ENCODE peak calls at places on chromosomes 11 and 22, in seven cellular contexts. G is PC-3; W is PC-9; P is CD8-positive, alpha-beta memory T cell; O is trophoblast cell; A is GM23248; V is fibroblast of lung. X is an unnamed sample.

GRCh38 chr22:24402460-24403192 is 24.8 kb upstream of the ADORA2A start:
- DNase-seq in W (peak; percentile 69), P (no peak), G (peak; percentile 94), A (peak; percentile 92), V (peak; percentile 86), O (peak; percentile 57), X (no peak)

GRCh38 chr11:85848556-85848955 is 6.6 kb upstream of the CCDC83 start:
- DNase-seq in A (no peak), P (no peak), W (no peak), O (peak; percentile 88), V (no peak), G (peak; percentile 54), X (no peak)

GRCh38 chr11:35247428-35247827 is 108.5 kb downstream of the CD44 start:
- DNase-seq in A (no peak), P (peak; percentile 91), W (no peak), G (no peak), V (no peak), O (no peak), X (no peak)

GRCh38 chr11:124746621-124747243 is 5.3 kb downstream of the VSIG2 start:
- DNase-seq in G (peak; percentile 79), V (peak; percentile 76), A (peak; percentile 84), P (peak; percentile 84), O (peak; percentile 93), W (peak; percentile 84), X (no peak)

GRCh38 chr11:125429807-125430678 is 66.0 kb downstream of the FEZ1 start:
- DNase-seq in A (no peak), W (no peak), P (no peak), V (no peak), G (no peak), O (peak; percentile 29), X (no peak)

GRCh38 chr11:10441021-10441523 is 14.0 kb upstream of the AMPD3 start:
- DNase-seq in O (no peak), W (no peak), V (no peak), G (no peak), A (peak; percentile 20), P (no peak), X (no peak)

GRCh38 chr11:18705651-18706281 is 7.2 kb downstream of the TMEM86A start:
- DNase-seq in W (no peak), V (no peak), O (no peak), A (peak; percentile 18), G (no peak), P (no peak), X (no peak)

GRCh38 chr11:120293038-120293800 is 31.9 kb upstream of the TLCD5 start:
- DNase-seq in W (no peak), A (no peak), O (peak; percentile 52), V (no peak), G (no peak), P (no peak), X (no peak)

GRCh38 chr22:44535362-44536095 is 37.5 kb upstream of the RTL6 start:
- DNase-seq in P (no peak), V (no peak), G (no peak), O (no peak), W (no peak), A (no peak), X (no peak)

GRCh38 chr11:71112990-71113389 is 139.4 kb downstream of the SHANK2 start:
- DNase-seq in P (no peak), A (no peak), O (no peak), G (no peak), W (no peak), V (no peak), X (no peak)

GRCh38 chr11:77966338-77966737 is 28.1 kb downstream of the INTS4 start:
- DNase-seq in W (no peak), V (no peak), P (no peak), O (no peak), A (no peak), G (no peak), X (no peak)

GRCh38 chr22:44542561-44543222 is 44.7 kb upstream of the RTL6 start:
- DNase-seq in G (no peak), W (no peak), O (no peak), V (no peak), P (no peak), A (no peak), X (no peak)

GRCh38 chr11:57476223-57476882 is 16.0 kb downstream of the RTN4RL2 start:
- DNase-seq in P (no peak), A (no peak), W (peak; percentile 59), O (peak; percentile 25), V (no peak), G (peak; percentile 43), X (no peak)

GRCh38 chr11:66495401-66495844 is 15.0 kb upstream of the BBS1 start:
- DNase-seq in V (no peak), A (no peak), P (peak; percentile 42), W (no peak), O (peak; percentile 13), G (peak; percentile 21), X (no peak)

GRCh38 chr11:78564037-78564888 is 10.4 kb downstream of the NARS2 start:
- DNase-seq in V (peak; percentile 82), P (no peak), O (peak; percentile 91), A (peak; percentile 73), G (peak; percentile 91), W (peak; percentile 38), X (no peak)

GRCh38 chr11:69003866-69004311 is 9.2 kb downstream of the MRGPRF start:
- DNase-seq in V (no peak), A (no peak), P (no peak), O (no peak), W (no peak), G (no peak), X (no peak)

GRCh38 chr11:118622376-118623290 is 15.2 kb downstream of the PHLDB1 start:
- DNase-seq in O (peak; percentile 37), G (peak; percentile 94), W (peak; percentile 88), V (peak; percentile 63), A (peak; percentile 96), P (no peak), X (no peak)

GRCh38 chr11:92211576-92212167 is 12.9 kb upstream of the FAT3 start:
- DNase-seq in W (peak; percentile 18), V (peak; percentile 39), O (peak; percentile 29), G (peak; percentile 45), P (no peak), A (peak; percentile 59), X (no peak)

GRCh38 chr11:104343578-104343977 is 179.6 kb upstream of the PDGFD start:
- DNase-seq in V (peak; percentile 10), P (no peak), W (no peak), G (peak; percentile 63), O (peak; percentile 39), A (peak; percentile 24), X (no peak)

GRCh38 chr11:115425243-115425642 is 79.0 kb downstream of the CADM1 start:
- DNase-seq in G (no peak), V (no peak), A (no peak), O (no peak), P (no peak), W (no peak), X (no peak)

GRCh38 chr22:46140989-46141928 is 9.1 kb upstream of the PPARA start:
- DNase-seq in A (no peak), P (no peak), G (no peak), W (no peak), V (no peak), O (no peak), X (no peak)

GRCh38 chr11:36340909-36341308 is 44.8 kb downstream of the PRR5L start:
- DNase-seq in O (no peak), P (no peak), V (no peak), W (no peak), G (no peak), A (no peak), X (no peak)

GRCh38 chr11:118206612-118207031 is 18.2 kb downstream of the JAML start:
- DNase-seq in O (no peak), P (no peak), V (no peak), W (no peak), A (no peak), G (no peak), X (no peak)

GRCh38 chr11:22734628-22735345 is 68.4 kb downstream of the GAS2 start:
- DNase-seq in O (peak; percentile 35), P (no peak), V (peak; percentile 1), A (peak; percentile 8), W (no peak), G (no peak), X (no peak)

GRCh38 chr11:73870261-73870660 is 6.4 kb downstream of the COA4 start:
- DNase-seq in A (no peak), O (no peak), G (no peak), P (no peak), W (no peak), V (no peak), X (no peak)

GRCh38 chr22:48595511-48595905 is 1232.2 kb downstream of the BRD1 start:
- DNase-seq in A (no peak), W (no peak), V (no peak), O (no peak), P (no peak), G (no peak), X (no peak)
- H3K9me3 ChIP-seq in A (no peaks in the 10 kb centered on the region), W (no peaks in the 10 kb centered on the region), V (no peaks in the 10 kb centered on the region), O (peaks cover 10% of the 10 kb centered on the region), P (no peaks in the 10 kb centered on the region), G (no peaks in the 10 kb centered on the region), X (peaks cover 59% of the 10 kb centered on the region)

DNA sequence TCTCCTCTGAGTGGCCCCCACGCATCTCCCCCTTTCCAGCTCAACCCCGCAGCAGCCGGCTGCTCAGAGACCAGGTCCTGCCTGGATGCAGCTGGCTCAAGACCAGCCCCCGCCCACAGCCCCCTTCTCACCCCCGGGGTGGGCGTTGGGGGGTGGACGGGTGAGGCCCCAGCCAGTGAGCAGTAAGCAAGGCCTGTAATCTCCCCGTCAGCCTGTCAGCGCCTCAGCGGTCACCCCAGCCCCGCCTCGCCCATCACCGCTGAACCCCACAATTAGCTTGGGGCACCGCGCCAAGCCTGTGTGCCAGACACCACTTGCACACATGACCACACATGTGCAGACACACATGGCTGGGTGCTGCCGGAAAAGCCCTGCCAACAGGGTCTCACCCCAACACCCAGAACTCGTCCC is 5.9 kb downstream of the PLXNB2 start:
- DNase-seq in W (no peak), A (no peak), V (no peak), G (no peak), P (no peak), O (no peak), X (no peak)
- H3K4me1 ChIP-seq in W (peaks cover 65% of the 10 kb centered on the region), A (peaks cover 43% of the 10 kb centered on the region), V (peaks cover 55% of the 10 kb centered on the region), G (peaks cover 42% of the 10 kb centered on the region), P (no peaks in the 10 kb centered on the region), O (peaks cover 54% of the 10 kb centered on the region), X (peaks cover 6% of the 10 kb centered on the region)

DNA sequence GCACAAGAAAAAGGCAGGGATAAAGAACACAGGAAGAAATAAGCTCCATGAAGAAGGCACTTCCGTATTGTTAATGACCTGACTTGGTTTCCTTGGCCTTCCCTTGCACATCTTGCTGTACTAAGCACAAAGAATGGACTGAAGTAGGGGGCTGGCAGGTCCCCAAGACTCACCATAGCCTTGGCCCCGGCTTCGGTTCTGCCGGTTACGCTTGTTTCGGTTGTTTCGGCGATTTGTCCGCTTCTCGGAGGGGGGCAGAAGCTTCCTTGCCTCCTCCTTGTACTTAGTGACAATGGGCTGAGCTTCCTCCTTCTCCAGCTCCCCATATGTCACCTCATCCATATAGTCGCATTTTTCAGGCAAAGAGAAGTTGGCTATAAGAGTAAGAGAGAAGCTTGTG is 9.3 kb downstream of the GNG3 start:
- DNase-seq in W (no peak), A (no peak), V (no peak), G (no peak), O (no peak), P (no peak), X (no peak)
- H3K36me3 ChIP-seq in W (peaks cover 72% of the 10 kb centered on the region), A (peaks cover 78% of the 10 kb centered on the region), V (peaks cover 37% of the 10 kb centered on the region), G (peaks cover 86% of the 10 kb centered on the region), O (peaks cover 75% of the 10 kb centered on the region), P (peaks cover 76% of the 10 kb centered on the region), X (peaks cover 27% of the 10 kb centered on the region)

DNA sequence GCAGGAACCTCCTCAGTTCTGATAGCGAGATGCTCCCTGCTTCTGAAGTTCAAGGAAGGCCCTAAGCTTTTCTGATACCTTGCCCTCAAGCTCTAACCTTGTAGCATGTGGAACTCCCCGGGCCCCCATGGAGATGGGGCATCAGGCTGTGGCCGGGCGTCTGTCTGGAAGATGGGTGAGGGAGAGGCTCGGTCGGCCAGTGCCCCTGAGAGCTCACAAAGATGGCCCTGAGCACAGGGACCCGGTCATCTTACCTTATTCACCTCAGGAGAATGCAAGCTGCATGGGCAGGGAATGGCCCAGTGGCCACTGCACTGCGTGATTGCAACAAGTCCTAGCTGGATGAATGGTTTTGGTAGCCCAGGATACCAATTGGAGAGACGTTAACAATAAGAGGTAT is 830.3 kb downstream of the TBC1D22A start:
- DNase-seq in W (no peak), O (no peak), A (no peak), P (no peak), V (no peak), G (no peak), X (no peak)
- H3K9me3 ChIP-seq in W (no peaks in the 10 kb centered on the region), O (peaks cover 72% of the 10 kb centered on the region), A (no peaks in the 10 kb centered on the region), P (no peaks in the 10 kb centered on the region), V (no peaks in the 10 kb centered on the region), G (no peaks in the 10 kb centered on the region), X (peaks cover 42% of the 10 kb centered on the region)

X was measured in iPS DF 6.9.